ENCODE peak calls at places on chromosome 11, in eight cellular contexts. P is K562, F is SK-N-SH, R is HCT116, H is GM12878, I is endothelial cell of umbilical vein, Q is HepG2, E is H1. X is an unnamed sample.

GRCh38 chr11:73710964-73711363 is 49.9 kb downstream of the RAB6A start:
- DNase-seq in P (no peak), E (no peak), R (no peak), F (no peak), I (no peak), Q (no peak), H (no peak), X (no peak)

GRCh38 chr11:118687906-118688305 is 8.5 kb upstream of the TREH start:
- DNase-seq in H (no peak), P (no peak), E (no peak), Q (no peak), F (no peak), I (no peak), R (no peak), X (no peak)

GRCh38 chr11:132008872-132009271 is 638.5 kb downstream of the NTM start:
- DNase-seq in I (no peak), P (no peak), Q (no peak), F (no peak), E (no peak), H (no peak), R (no peak), X (no peak)

GRCh38 chr11:124041254-124041653 is at the start of gene OR10G7:
- DNase-seq in H (no peak), E (no peak), Q (no peak), I (no peak), F (peak), P (no peak), R (no peak), X (no peak)

GRCh38 chr11:134363592-134363991 is 31.8 kb downstream of the GLB1L2 start:
- DNase-seq in Q (no peak), R (no peak), H (no peak), E (no peak), I (no peak), P (no peak), F (no peak), X (no peak)

GRCh38 chr11:132649277-132649676 is 883.0 kb downstream of the OPCML start:
- DNase-seq in H (no peak), E (no peak), Q (no peak), P (no peak), R (no peak), I (no peak), F (no peak), X (no peak)

GRCh38 chr11:100855466-100856067 is 168.5 kb downstream of the ARHGAP42 start:
- DNase-seq in H (no peak), E (no peak), R (peak), I (peak), P (peak), F (peak), Q (peak), X (peak)

GRCh38 chr11:65855927-65856363 is 2.0 kb downstream of the CFL1 start:
- DNase-seq in E (no peak), H (no peak), I (no peak), P (no peak), F (no peak), R (no peak), Q (no peak), X (no peak)

GRCh38 chr11:130854483-130854882 is 61.8 kb downstream of the SNX19 start:
- DNase-seq in H (peak), P (no peak), E (no peak), I (no peak), Q (no peak), F (no peak), R (no peak), X (no peak)

GRCh38 chr11:128632151-128632791 is 44.9 kb upstream of the ETS1 start:
- DNase-seq in E (peak), F (peak), R (peak), Q (peak), P (no peak), H (no peak), I (peak), X (peak)

GRCh38 chr11:11841121-11841604 is 609 bp upstream of the USP47 start:
- DNase-seq in I (no peak), H (no peak), R (peak), P (no peak), E (no peak), Q (peak), F (no peak), X (no peak)

GRCh38 chr11:75583710-75584658 is 21.9 kb downstream of the SERPINH1 start:
- DNase-seq in E (peak), Q (no peak), R (no peak), I (peak), H (no peak), F (peak), P (peak), X (no peak)

GRCh38 chr11:13137778-13138400 is 128.8 kb downstream of the RASSF10 start:
- DNase-seq in I (no peak), H (no peak), P (no peak), E (no peak), R (no peak), F (no peak), Q (peak), X (no peak)

GRCh38 chr11:112525270-112525669 is 264.6 kb upstream of the PLET1 start:
- DNase-seq in Q (no peak), E (no peak), F (no peak), I (no peak), P (no peak), H (no peak), R (no peak), X (peak)

GRCh38 chr11:67349927-67350465 is 3.4 kb downstream of the POLD4 start:
- DNase-seq in H (no peak), P (no peak), I (no peak), Q (no peak), E (no peak), F (no peak), R (no peak), X (no peak)

DNA sequence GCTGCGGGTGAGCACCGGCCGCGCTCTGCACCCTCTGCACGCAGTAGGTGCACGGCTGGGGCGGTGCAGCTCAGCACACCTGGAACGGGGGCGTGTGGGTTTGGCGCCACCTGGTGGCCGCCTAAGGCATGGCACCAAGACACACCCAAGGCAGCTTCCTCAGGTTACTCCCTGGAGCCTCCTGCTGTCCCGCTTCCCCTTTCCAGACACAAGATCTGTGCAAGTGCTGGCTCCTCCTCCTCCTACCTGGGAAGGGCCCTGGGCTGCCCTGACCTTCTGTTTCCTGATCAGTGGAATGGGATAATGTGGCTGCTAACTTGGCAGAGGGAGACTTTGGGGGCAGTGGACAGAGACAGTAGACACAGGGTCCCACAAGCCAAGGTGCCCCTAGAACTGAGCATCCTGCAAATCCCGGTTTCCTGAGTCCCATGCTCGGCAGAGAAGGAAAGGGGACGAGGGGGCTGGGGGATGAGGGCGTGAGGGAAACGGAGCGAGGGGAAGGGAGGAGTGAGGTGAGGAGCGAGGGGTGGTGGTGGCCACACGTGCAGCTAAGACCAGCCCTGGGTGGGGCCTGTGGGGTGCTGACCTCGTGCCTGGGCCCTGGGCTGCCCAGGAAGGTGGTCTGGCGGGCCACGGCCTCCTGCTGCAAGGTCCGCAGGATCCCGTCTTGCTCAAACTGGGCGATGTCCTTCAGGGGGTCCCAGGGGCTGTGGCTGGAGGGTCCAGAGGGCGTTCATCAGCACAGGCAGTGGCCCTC is 34.8 kb upstream of the CARS1 start:
- DNase-seq in I (peak), Q (peak), P (peak), F (peak), R (peak), H (peak), E (peak), X (no peak)
- TF ChIP-seq POLR2AphosphoS5 in I (no peak), Q (no peak), P (no peak), F (no peak), R (peak), H (no peak), E (no peak), X (no peak)

GRCh38 chr11:64319421-64319761 is 1.5 kb downstream of the PRDX5 start:
- DNase-seq in Q (no peak), H (no peak), P (no peak), F (no peak), I (no peak), E (no peak), R (no peak), X (no peak)
- H3K4me3 ChIP-seq in Q (peak), H (peak), P (peak), F (peak), I (no peak), E (peak), R (peak), X (peak)

DNA sequence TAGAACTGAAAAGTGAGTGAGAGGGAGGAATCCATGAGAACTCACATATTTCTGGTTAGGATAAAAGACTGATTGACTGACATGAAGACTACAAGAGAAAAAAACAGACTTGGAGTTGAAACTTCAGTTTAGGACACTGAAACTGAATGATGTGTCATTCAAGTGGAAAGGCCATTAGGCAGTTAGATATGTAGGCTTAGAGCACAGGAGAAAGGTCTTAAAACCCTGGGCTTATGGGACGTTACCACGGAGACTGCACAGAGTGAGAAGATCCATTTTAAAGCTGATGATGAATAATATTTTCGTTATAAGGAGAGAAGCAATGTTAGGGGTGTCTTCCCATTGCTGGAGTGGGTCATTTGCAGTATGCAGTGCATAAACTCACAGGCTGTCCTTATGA is 64.0 kb downstream of the MAML2 start:
- DNase-seq in R (no peak), F (no peak), P (no peak), Q (no peak), E (no peak), H (no peak), I (no peak), X (no peak)
- H3K9ac ChIP-seq in R (peak), F (peak), P (no peak), Q (no peak), E (no peak), H (no peak), I (no peak), X (no peak)

DNA sequence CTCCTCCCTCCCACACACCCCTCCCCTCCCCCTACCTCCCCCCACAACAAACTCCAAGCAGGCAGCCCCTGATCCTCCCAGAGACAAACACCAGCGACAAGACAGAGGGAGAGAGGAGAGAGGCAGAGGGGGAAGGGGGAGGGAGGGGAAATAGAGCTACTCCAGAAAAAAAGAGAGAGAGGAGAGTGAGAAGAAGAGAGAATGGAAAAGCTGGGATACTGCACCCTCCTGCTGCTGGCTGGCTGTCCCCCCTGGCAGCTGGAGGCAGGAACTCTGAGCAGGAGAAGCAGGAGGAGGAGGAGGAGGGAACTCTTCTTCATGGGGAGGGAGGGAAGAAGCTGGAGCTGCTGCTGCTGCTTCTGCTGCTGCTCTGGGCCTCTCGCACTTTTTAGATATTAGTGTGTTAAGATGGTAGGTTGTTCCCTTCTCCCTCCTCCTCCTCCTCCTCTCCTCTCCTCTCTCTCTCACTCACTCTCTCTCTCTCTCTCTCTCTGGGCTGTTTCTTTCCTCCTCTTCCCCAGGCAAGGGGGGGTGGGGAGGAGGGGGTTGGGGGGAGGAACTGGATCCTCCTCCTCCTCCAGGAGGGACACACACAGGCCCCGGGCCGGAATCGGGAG is 435 bp downstream of the PHF21A start:
- DNase-seq in F (peak), Q (peak), R (no peak), E (peak), I (peak), P (peak), H (no peak), X (peak)
- TF ChIP-seq POLR2AphosphoS5 in F (no peak), Q (no peak), R (peak), E (no peak), I (no peak), P (peak), H (no peak), X (peak)

GRCh38 chr11:3158821-3159220 is 6.3 kb downstream of the OSBPL5 start:
- DNase-seq in E (no peak), P (no peak), Q (no peak), R (no peak), I (no peak), H (no peak), F (no peak), X (no peak)
- H3K4me3 ChIP-seq in E (no peak), P (no peak), Q (no peak), R (no peak), I (no peak), H (no peak), F (no peak), X (no peak)

GRCh38 chr11:35526370-35526792 is 965 bp upstream of the PAMR1 start:
- DNase-seq in H (no peak), E (peak), P (no peak), I (no peak), Q (no peak), R (peak), F (no peak), X (no peak)

GRCh38 chr11:35524780-35525179 is 636 bp downstream of the PAMR1 start:
- DNase-seq in E (no peak), R (no peak), H (no peak), P (no peak), F (no peak), I (no peak), Q (no peak), X (no peak)

GRCh38 chr11:35525501-35526175 is at the start of gene PAMR1:
- DNase-seq in H (no peak), R (no peak), P (no peak), Q (no peak), F (no peak), E (peak), I (no peak), X (no peak)

GRCh38 chr11:35523861-35524260 is 1.6 kb downstream of the PAMR1 start:
- DNase-seq in I (no peak), F (no peak), R (no peak), H (no peak), Q (no peak), P (no peak), E (no peak), X (no peak)

DNA sequence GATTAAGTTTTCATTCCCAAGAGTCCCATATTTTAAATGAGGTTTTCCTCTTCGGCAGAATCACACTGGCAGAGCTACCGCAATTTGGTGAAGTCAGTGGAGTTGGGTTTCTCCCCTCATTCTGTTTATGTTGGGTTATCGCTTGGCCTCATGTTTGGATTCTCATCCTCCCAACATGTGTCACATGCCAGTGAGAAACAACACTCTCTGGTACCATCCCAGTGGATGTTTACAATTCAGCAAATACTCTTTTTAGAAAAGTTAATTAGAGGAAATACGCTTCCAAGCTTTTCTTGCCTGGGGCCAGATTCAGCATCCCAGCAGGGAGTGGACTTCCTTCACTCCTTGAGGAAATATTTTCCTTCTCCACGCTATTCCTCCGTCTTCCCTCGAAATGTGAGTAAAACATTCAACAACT is 2.1 kb downstream of the PAMR1 start:
- DNase-seq in H (no peak), Q (no peak), E (no peak), F (no peak), P (no peak), R (no peak), I (no peak), X (peak)
- H3K9ac ChIP-seq in H (no peak), Q (no peak), E (no peak), F (no peak), P (no peak), R (no peak), I (no peak), X (no peak)

GRCh38 chr11:8288166-8288772 is 24.6 kb upstream of the LMO1 start:
- DNase-seq in H (no peak), F (no peak), Q (no peak), P (no peak), R (no peak), I (no peak), E (no peak), X (no peak)
- TF ChIP-seq POLR2AphosphoS5 in H (no peak), F (no peak), Q (no peak), P (no peak), R (no peak), I (no peak), E (no peak), X (no peak)

DNA sequence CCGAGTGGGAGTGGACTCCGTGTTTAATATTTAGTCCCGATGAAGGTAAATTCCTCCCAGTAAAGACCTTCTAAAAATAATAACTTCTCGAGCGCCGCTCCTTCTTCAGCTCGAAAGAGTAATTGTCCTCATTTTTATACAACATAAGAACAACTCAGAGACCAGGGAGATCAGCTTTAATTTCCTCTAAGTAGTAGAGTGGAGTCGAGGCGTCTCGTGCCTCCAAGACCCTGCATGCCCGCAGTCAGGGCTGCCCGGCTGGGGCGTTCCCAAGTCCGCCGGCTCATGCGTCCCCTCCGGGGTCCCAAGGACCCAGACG is 7.8 kb downstream of the WT1 start:
- DNase-seq in E (no peak), Q (no peak), P (no peak), F (no peak), R (no peak), H (no peak), I (no peak), X (no peak)
- H3K4me3 ChIP-seq in E (peak), Q (no peak), P (no peak), F (no peak), R (no peak), H (no peak), I (no peak), X (no peak)

GRCh38 chr11:28342704-28343103 is 234.5 kb downstream of the METTL15 start:
- DNase-seq in F (no peak), H (no peak), R (no peak), E (no peak), P (no peak), I (no peak), Q (no peak), X (no peak)
- H3K9ac ChIP-seq in F (peak), H (no peak), R (no peak), E (no peak), P (no peak), I (peak), Q (no peak), X (no peak)

DNA sequence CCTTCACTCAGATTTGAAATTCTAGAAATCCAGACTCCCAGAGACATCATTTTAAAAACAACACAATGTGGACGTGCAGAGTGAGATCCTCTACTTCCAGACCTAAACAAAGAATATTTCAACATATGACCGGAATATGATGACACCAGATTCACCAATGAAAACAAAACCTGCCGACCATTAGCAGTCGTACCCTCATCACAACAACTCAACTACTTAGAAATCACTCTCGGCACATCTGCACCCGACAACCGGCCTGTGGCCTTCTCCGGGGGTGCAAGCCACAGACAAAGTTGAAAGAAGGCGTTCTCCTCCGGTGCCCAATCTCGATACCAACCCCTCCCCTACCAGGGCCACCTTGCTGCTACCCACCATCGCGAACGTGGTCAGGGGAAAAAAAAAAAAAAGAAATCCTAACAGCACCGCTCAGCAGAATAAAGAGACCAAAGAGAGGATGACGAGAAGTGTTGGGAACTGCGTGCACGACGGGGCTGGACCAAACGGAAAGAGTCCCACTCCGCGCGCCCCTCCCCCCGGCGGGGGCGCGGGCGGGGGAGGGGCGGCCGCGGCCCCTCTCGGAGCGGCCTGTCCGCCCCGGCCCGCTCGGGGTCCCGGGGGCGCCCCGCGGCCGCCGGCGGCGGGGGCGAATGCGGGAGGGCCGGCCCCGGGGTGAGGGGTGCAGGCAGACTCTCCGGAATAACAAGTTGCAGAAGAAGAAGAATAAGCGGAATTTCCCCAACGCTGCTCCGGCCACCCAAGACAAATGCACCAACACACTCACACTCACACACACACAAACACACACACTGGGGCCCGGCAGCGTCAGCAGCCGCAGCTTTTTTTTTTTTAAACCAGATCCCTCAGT is 1.7 kb downstream of the PHF21A start:
- DNase-seq in Q (peak), P (peak), I (peak), R (no peak), H (no peak), E (no peak), F (peak), X (no peak)
- TF ChIP-seq POLR2AphosphoS5 in Q (peak), P (no peak), I (no peak), R (no peak), H (no peak), E (no peak), F (peak), X (no peak)

X was measured in SK-N-MC.